ENCODE peak calls at places on chromosomes 3 and 15, in nine cellular contexts. M, J, X, O, F, D, I, E and S are unnamed samples.
A peak's percentile ranks its signal among the peaks of the same experiment; 100 is the strongest.

GRCh38 chr15:70566047-70566835 is 197.1 kb downstream of the UACA start:
- DNase-seq in M (no peak), J (no peak), X (no peak), O (no peak), F (no peak), D (no peak), I (no peak), E (no peak), S (no peak)

GRCh38 chr3:187678869-187679268 is 8.7 kb upstream of the SST start:
- DNase-seq in M (peak; percentile 37), J (peak; percentile 51), X (peak; percentile 53), O (peak; percentile 37), F (no peak), D (peak; percentile 37), I (no peak), E (peak; percentile 32), S (peak; percentile 61)

GRCh38 chr3:126305427-126305826 is 51.8 kb downstream of the KLF15 start:
- DNase-seq in M (no peak), J (no peak), X (no peak), O (no peak), F (no peak), D (no peak), I (no peak), E (no peak), S (no peak)

GRCh38 chr3:152682477-152682876 is 152.5 kb upstream of the P2RY1 start:
- DNase-seq in M (no peak), J (no peak), X (no peak), O (no peak), F (no peak), D (no peak), I (no peak), E (no peak), S (no peak)

GRCh38 chr3:185807455-185808068 is 17.3 kb downstream of the IGF2BP2 start:
- DNase-seq in M (no peak), J (peak; percentile 89), X (no peak), O (no peak), F (no peak), D (no peak), I (no peak), E (no peak), S (peak; percentile 79)

GRCh38 chr3:124761935-124762334 is 31.7 kb downstream of the UMPS start:
- DNase-seq in M (no peak), J (no peak), X (no peak), O (no peak), F (no peak), D (no peak), I (no peak), E (no peak), S (no peak)

GRCh38 chr3:34011171-34012101 is 213.0 kb downstream of the PDCD6IP start:
- DNase-seq in M (no peak), J (no peak), X (no peak), O (no peak), F (no peak), D (no peak), I (no peak), E (no peak), S (peak; percentile 12)

GRCh38 chr3:15894382-15894781 is 96.6 kb upstream of the ANKRD28 start:
- DNase-seq in M (no peak), J (no peak), X (no peak), O (no peak), F (no peak), D (no peak), I (no peak), E (no peak), S (no peak)

GRCh38 chr3:79517766-79518413 is 249.9 kb downstream of the ROBO1 start:
- DNase-seq in M (peak; percentile 15), J (no peak), X (no peak), O (no peak), F (no peak), D (peak; percentile 17), I (no peak), E (no peak), S (peak; percentile 33)

GRCh38 chr3:118818386-118818785 is 216.3 kb downstream of the IGSF11 start:
- DNase-seq in M (no peak), J (no peak), X (no peak), O (no peak), F (no peak), D (no peak), I (no peak), E (no peak), S (peak; percentile 46)

GRCh38 chr3:171376125-171376947 is 83.9 kb downstream of the TNIK start:
- DNase-seq in M (peak; percentile 18), J (peak; percentile 84), X (no peak), O (no peak), F (no peak), D (no peak), I (no peak), E (no peak), S (no peak)